ENCODE peak calls at places on chromosome 16, in seven cellular contexts. F is NCI-H1436; C is NCI-H146; J is activated T-cell treated with anti-CD3 and anti-CD28 coated beads, Interleukin-2, amount 50 U/mL, for 4 hours; Z is left kidney; V is cardiac fibroblast; I is effector CD4-positive, alpha-beta T cell. D is an unnamed sample.

GRCh38 chr16:2981177-2981898 is 1.1 kb upstream of the PKMYT1 start:
- DNase-seq in C (no peak), J (no peak), F (no peak), I (no peak), Z (peak), V (peak), D (no peak)

GRCh38 chr16:64449511-64449910 is 672.4 kb downstream of the CDH11 start:
- DNase-seq in V (no peak), F (no peak), I (no peak), J (no peak), C (no peak), Z (no peak), D (no peak)

GRCh38 chr16:49484454-49484853 is 110.8 kb downstream of the C16orf78 start:
- DNase-seq in J (no peak), C (peak), Z (peak), I (no peak), F (no peak), V (peak), D (no peak)

GRCh38 chr16:17275076-17275732 is 195.6 kb downstream of the XYLT1 start:
- DNase-seq in I (no peak), Z (no peak), J (no peak), V (no peak), C (no peak), F (no peak), D (no peak)

GRCh38 chr16:54651851-54652770 is 278.6 kb upstream of the IRX5 start:
- DNase-seq in V (no peak), J (no peak), F (no peak), I (no peak), Z (peak), C (no peak), D (no peak)

GRCh38 chr16:24906199-24906808 is 60.5 kb downstream of the SLC5A11 start:
- DNase-seq in Z (peak), F (no peak), V (peak), J (no peak), C (peak), I (no peak), D (no peak)

GRCh38 chr16:77991701-77992100 is 30.6 kb upstream of the CLEC3A start:
- DNase-seq in I (no peak), F (no peak), C (peak), J (no peak), V (no peak), Z (no peak), D (no peak)

GRCh38 chr16:84500531-84500930 is 3.9 kb downstream of the MEAK7 start:
- DNase-seq in Z (no peak), V (no peak), F (no peak), C (no peak), J (no peak), I (no peak), D (no peak)

GRCh38 chr16:15879255-15879804 is 9.1 kb downstream of the CEP20 start:
- DNase-seq in I (no peak), F (no peak), C (peak), V (peak), Z (no peak), J (no peak), D (no peak)

GRCh38 chr16:85460983-85461813 is 151.9 kb upstream of the GSE1 start:
- DNase-seq in C (peak), I (no peak), Z (peak), F (peak), V (peak), J (no peak), D (no peak)

GRCh38 chr16:77762260-77762659 is 26.1 kb upstream of the VAT1L start:
- DNase-seq in J (no peak), I (no peak), V (no peak), C (no peak), F (no peak), Z (no peak), D (no peak)

GRCh38 chr16:84001726-84002125 is 33.7 kb downstream of the NECAB2 start:
- DNase-seq in V (no peak), I (no peak), C (no peak), Z (no peak), F (no peak), J (no peak), D (no peak)

D was measured in effector memory CD8-positive, alpha-beta T cell.